ENCODE peak calls at places on chromosomes 1 and 21, in five cellular contexts. One of them, this sample, is unnamed.

GRCh38 chr1:16960560-16961296 is 19.7 kb downstream of the MFAP2 start:
- DNase-seq in stimulated activated CD8-positive, alpha-beta memory T cell treated with anti-CD3 and anti-CD28 coated beads, Interleukin-4, amount 100 ng/mL, for 4 hours: peak
- DNase-seq in Peyer's patch: peak
- DNase-seq in T-helper 2 cell: peak
- DNase-seq in T-helper 9 cell: peak
- DNase-seq in this sample: peak

GRCh38 chr1:228793032-228793431 is 57.8 kb downstream of the RHOU start:
- DNase-seq in stimulated activated CD8-positive, alpha-beta memory T cell treated with anti-CD3 and anti-CD28 coated beads, Interleukin-4, amount 100 ng/mL, for 4 hours: no peak
- DNase-seq in Peyer's patch: no peak
- DNase-seq in T-helper 2 cell: no peak
- DNase-seq in T-helper 9 cell: no peak
- DNase-seq in this sample: no peak

GRCh38 chr1:186292875-186293274 is 82.2 kb downstream of the TPR start:
- DNase-seq in stimulated activated CD8-positive, alpha-beta memory T cell treated with anti-CD3 and anti-CD28 coated beads, Interleukin-4, amount 100 ng/mL, for 4 hours: no peak
- DNase-seq in Peyer's patch: no peak
- DNase-seq in T-helper 2 cell: no peak
- DNase-seq in T-helper 9 cell: no peak
- DNase-seq in this sample: no peak

GRCh38 chr1:153678519-153679336 is at the start of gene NPR1:
- DNase-seq in stimulated activated CD8-positive, alpha-beta memory T cell treated with anti-CD3 and anti-CD28 coated beads, Interleukin-4, amount 100 ng/mL, for 4 hours: no peak
- DNase-seq in Peyer's patch: peak
- DNase-seq in T-helper 2 cell: no peak
- DNase-seq in T-helper 9 cell: peak
- DNase-seq in this sample: peak

GRCh38 chr1:63668298-63668697 is 75.1 kb downstream of the PGM1 start:
- DNase-seq in stimulated activated CD8-positive, alpha-beta memory T cell treated with anti-CD3 and anti-CD28 coated beads, Interleukin-4, amount 100 ng/mL, for 4 hours: no peak
- DNase-seq in Peyer's patch: no peak
- DNase-seq in T-helper 2 cell: no peak
- DNase-seq in T-helper 9 cell: no peak
- DNase-seq in this sample: peak

GRCh38 chr1:183039985-183040447 is 16.8 kb downstream of the LAMC1 start:
- DNase-seq in stimulated activated CD8-positive, alpha-beta memory T cell treated with anti-CD3 and anti-CD28 coated beads, Interleukin-4, amount 100 ng/mL, for 4 hours: no peak
- DNase-seq in Peyer's patch: no peak
- DNase-seq in T-helper 2 cell: no peak
- DNase-seq in T-helper 9 cell: no peak
- DNase-seq in this sample: peak

GRCh38 chr1:68347415-68347814 is 102.3 kb downstream of the RPE65 start:
- DNase-seq in stimulated activated CD8-positive, alpha-beta memory T cell treated with anti-CD3 and anti-CD28 coated beads, Interleukin-4, amount 100 ng/mL, for 4 hours: no peak
- DNase-seq in Peyer's patch: peak
- DNase-seq in T-helper 2 cell: no peak
- DNase-seq in T-helper 9 cell: no peak
- DNase-seq in this sample: no peak

GRCh38 chr1:195979646-195980045 is 628.6 kb downstream of the KCNT2 start:
- DNase-seq in stimulated activated CD8-positive, alpha-beta memory T cell treated with anti-CD3 and anti-CD28 coated beads, Interleukin-4, amount 100 ng/mL, for 4 hours: no peak
- DNase-seq in Peyer's patch: no peak
- DNase-seq in T-helper 2 cell: no peak
- DNase-seq in T-helper 9 cell: no peak
- DNase-seq in this sample: peak

GRCh38 chr1:6417961-6418667 is 1.6 kb downstream of the HES2 start:
- DNase-seq in stimulated activated CD8-positive, alpha-beta memory T cell treated with anti-CD3 and anti-CD28 coated beads, Interleukin-4, amount 100 ng/mL, for 4 hours: no peak
- DNase-seq in Peyer's patch: no peak
- DNase-seq in T-helper 2 cell: no peak
- DNase-seq in T-helper 9 cell: no peak
- DNase-seq in this sample: no peak

GRCh38 chr1:200875416-200875815 is 2.6 kb downstream of the GPR25 start:
- DNase-seq in stimulated activated CD8-positive, alpha-beta memory T cell treated with anti-CD3 and anti-CD28 coated beads, Interleukin-4, amount 100 ng/mL, for 4 hours: no peak
- DNase-seq in Peyer's patch: no peak
- DNase-seq in T-helper 2 cell: no peak
- DNase-seq in T-helper 9 cell: no peak
- DNase-seq in this sample: no peak

GRCh38 chr1:14367444-14367843 is 231.0 kb upstream of the KAZN start:
- DNase-seq in stimulated activated CD8-positive, alpha-beta memory T cell treated with anti-CD3 and anti-CD28 coated beads, Interleukin-4, amount 100 ng/mL, for 4 hours: no peak
- DNase-seq in Peyer's patch: no peak
- DNase-seq in T-helper 2 cell: no peak
- DNase-seq in T-helper 9 cell: no peak
- DNase-seq in this sample: no peak

GRCh38 chr1:160131803-160132565 is 16.4 kb downstream of the ATP1A2 start:
- DNase-seq in stimulated activated CD8-positive, alpha-beta memory T cell treated with anti-CD3 and anti-CD28 coated beads, Interleukin-4, amount 100 ng/mL, for 4 hours: no peak
- DNase-seq in Peyer's patch: no peak
- DNase-seq in T-helper 2 cell: no peak
- DNase-seq in T-helper 9 cell: no peak
- DNase-seq in this sample: no peak

GRCh38 chr21:44344541-44345183 is 5.5 kb upstream of the CFAP410 start:
- DNase-seq in stimulated activated CD8-positive, alpha-beta memory T cell treated with anti-CD3 and anti-CD28 coated beads, Interleukin-4, amount 100 ng/mL, for 4 hours: no peak
- DNase-seq in Peyer's patch: no peak
- DNase-seq in T-helper 2 cell: no peak
- DNase-seq in T-helper 9 cell: no peak
- DNase-seq in this sample: no peak

GRCh38 chr1:47440849-47441170 is 3.0 kb downstream of the FOXD2 start:
- DNase-seq in stimulated activated CD8-positive, alpha-beta memory T cell treated with anti-CD3 and anti-CD28 coated beads, Interleukin-4, amount 100 ng/mL, for 4 hours: no peak
- DNase-seq in Peyer's patch: no peak
- DNase-seq in T-helper 2 cell: no peak
- DNase-seq in T-helper 9 cell: no peak
- DNase-seq in this sample: no peak

GRCh38 chr1:182615468-182616129 is 11.4 kb upstream of the RGS16 start:
- DNase-seq in stimulated activated CD8-positive, alpha-beta memory T cell treated with anti-CD3 and anti-CD28 coated beads, Interleukin-4, amount 100 ng/mL, for 4 hours: no peak
- DNase-seq in Peyer's patch: peak
- DNase-seq in T-helper 2 cell: peak
- DNase-seq in T-helper 9 cell: peak
- DNase-seq in this sample: no peak

GRCh38 chr1:187009320-187009719 is 180.6 kb downstream of the PLA2G4A start:
- DNase-seq in stimulated activated CD8-positive, alpha-beta memory T cell treated with anti-CD3 and anti-CD28 coated beads, Interleukin-4, amount 100 ng/mL, for 4 hours: no peak
- DNase-seq in Peyer's patch: no peak
- DNase-seq in T-helper 2 cell: no peak
- DNase-seq in T-helper 9 cell: no peak
- DNase-seq in this sample: no peak

GRCh38 chr1:168422203-168422848 is 121.5 kb downstream of the XCL2 start:
- DNase-seq in stimulated activated CD8-positive, alpha-beta memory T cell treated with anti-CD3 and anti-CD28 coated beads, Interleukin-4, amount 100 ng/mL, for 4 hours: no peak
- DNase-seq in Peyer's patch: no peak
- DNase-seq in T-helper 2 cell: no peak
- DNase-seq in T-helper 9 cell: no peak
- DNase-seq in this sample: no peak

GRCh38 chr1:206753141-206753540 is 17.4 kb upstream of the IL19 start:
- DNase-seq in stimulated activated CD8-positive, alpha-beta memory T cell treated with anti-CD3 and anti-CD28 coated beads, Interleukin-4, amount 100 ng/mL, for 4 hours: no peak
- DNase-seq in Peyer's patch: no peak
- DNase-seq in T-helper 2 cell: no peak
- DNase-seq in T-helper 9 cell: no peak
- DNase-seq in this sample: peak

GRCh38 chr1:44609412-44609767 is 64.9 kb downstream of the TMEM53 start:
- DNase-seq in stimulated activated CD8-positive, alpha-beta memory T cell treated with anti-CD3 and anti-CD28 coated beads, Interleukin-4, amount 100 ng/mL, for 4 hours: no peak
- DNase-seq in Peyer's patch: peak
- DNase-seq in T-helper 2 cell: peak
- DNase-seq in T-helper 9 cell: peak
- DNase-seq in this sample: peak

GRCh38 chr1:213486488-213486887 is 435.4 kb downstream of the RPS6KC1 start:
- DNase-seq in stimulated activated CD8-positive, alpha-beta memory T cell treated with anti-CD3 and anti-CD28 coated beads, Interleukin-4, amount 100 ng/mL, for 4 hours: no peak
- DNase-seq in Peyer's patch: no peak
- DNase-seq in T-helper 2 cell: no peak
- DNase-seq in T-helper 9 cell: no peak
- DNase-seq in this sample: no peak

GRCh38 chr1:145846191-145846590 is 761 bp downstream of the NUDT17 start:
- DNase-seq in stimulated activated CD8-positive, alpha-beta memory T cell treated with anti-CD3 and anti-CD28 coated beads, Interleukin-4, amount 100 ng/mL, for 4 hours: no peak
- DNase-seq in Peyer's patch: peak
- DNase-seq in T-helper 2 cell: no peak
- DNase-seq in T-helper 9 cell: no peak
- DNase-seq in this sample: peak

GRCh38 chr1:95113684-95114083 is 3.5 kb upstream of the TLCD4 start:
- DNase-seq in stimulated activated CD8-positive, alpha-beta memory T cell treated with anti-CD3 and anti-CD28 coated beads, Interleukin-4, amount 100 ng/mL, for 4 hours: no peak
- DNase-seq in Peyer's patch: no peak
- DNase-seq in T-helper 2 cell: no peak
- DNase-seq in T-helper 9 cell: no peak
- DNase-seq in this sample: no peak

GRCh38 chr1:17014671-17015567 is 3.2 kb upstream of the ATP13A2 start:
- DNase-seq in stimulated activated CD8-positive, alpha-beta memory T cell treated with anti-CD3 and anti-CD28 coated beads, Interleukin-4, amount 100 ng/mL, for 4 hours: no peak
- DNase-seq in Peyer's patch: no peak
- DNase-seq in T-helper 2 cell: no peak
- DNase-seq in T-helper 9 cell: no peak
- DNase-seq in this sample: no peak

This sample was measured in ELR.